ENCODE peak calls at places on chromosome 5, in five cellular contexts. E is transverse colon, R is testis, P is spleen, G is K562. M is an unnamed sample.

GRCh38 chr5:150078802-150079654 is 7.3 kb downstream of the CSF1R start:
- DNase-seq in E (no peak), R (peak), P (no peak), G (no peak), M (no peak)

GRCh38 chr5:142716963-142717362 is 31.1 kb upstream of the FGF1 start:
- DNase-seq in E (peak), R (peak), P (no peak), G (no peak), M (peak)

GRCh38 chr5:115324021-115324420 is 27.6 kb upstream of the CCDC112 start:
- DNase-seq in E (no peak), R (no peak), P (no peak), G (no peak), M (no peak)

GRCh38 chr5:123754903-123755302 is 242.9 kb downstream of the CSNK1G3 start:
- DNase-seq in E (no peak), R (no peak), P (no peak), G (no peak), M (no peak)

GRCh38 chr5:39106332-39106731 is 32.1 kb upstream of the RICTOR start:
- DNase-seq in E (no peak), R (no peak), P (no peak), G (peak), M (no peak)

GRCh38 chr5:137300411-137301240 is 198.5 kb downstream of the SPOCK1 start:
- DNase-seq in E (no peak), R (no peak), P (no peak), G (no peak), M (no peak)

GRCh38 chr5:62790348-62790747 is 211.7 kb downstream of the LRRC70 start:
- DNase-seq in E (no peak), R (no peak), P (no peak), G (no peak), M (no peak)

GRCh38 chr5:132251220-132251725 is 6.2 kb upstream of the PDLIM4 start:
- DNase-seq in E (peak), R (no peak), P (peak), G (no peak), M (no peak)

GRCh38 chr5:134084570-134084969 is 29.9 kb upstream of the TCF7 start:
- DNase-seq in E (no peak), R (no peak), P (no peak), G (no peak), M (no peak)

GRCh38 chr5:168822745-168823281 is 243.6 kb upstream of the PANK3 start:
- DNase-seq in E (no peak), R (no peak), P (no peak), G (no peak), M (peak)

GRCh38 chr5:172143875-172144274 is 44.1 kb downstream of the STK10 start:
- DNase-seq in E (no peak), R (no peak), P (no peak), G (peak), M (no peak)

GRCh38 chr5:113112435-113112834 is 135.8 kb downstream of the DCP2 start:
- DNase-seq in E (no peak), R (no peak), P (no peak), G (no peak), M (no peak)

GRCh38 chr5:154723740-154724505 is 31.3 kb upstream of the LARP1 start:
- DNase-seq in E (no peak), R (no peak), P (no peak), G (peak), M (no peak)

GRCh38 chr5:148827723-148828122 is 1.3 kb downstream of the ADRB2 start:
- DNase-seq in E (no peak), R (no peak), P (no peak), G (no peak), M (peak)
- H3K4me3 ChIP-seq in E (no peak), R (no peak), P (peak), G (no peak), M (peak)

DNA sequence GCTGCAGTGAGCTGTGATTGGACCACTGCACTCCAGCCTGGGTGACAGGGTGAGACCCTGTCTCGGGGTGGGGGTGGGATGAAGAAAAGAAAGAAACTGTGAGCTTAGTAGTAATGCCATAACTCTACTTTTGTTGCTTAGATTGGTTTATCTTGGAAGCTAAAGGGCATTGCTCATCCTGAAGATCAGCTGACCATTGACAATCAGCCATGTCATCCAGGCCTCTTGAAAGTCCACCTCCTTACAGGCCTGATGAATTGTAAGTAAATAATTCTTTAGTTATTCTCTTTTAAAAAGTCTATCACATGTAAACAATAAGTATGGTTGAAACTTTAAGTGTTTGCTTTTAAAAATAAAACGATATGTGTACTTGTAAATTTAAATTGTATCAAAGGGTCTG is 11.4 kb downstream of the OCLN start:
- DNase-seq in E (no peak), R (no peak), P (no peak), G (no peak), M (no peak)
- TF ChIP-seq POLR2A in E (no peak), R (no peak), P (no peak), G (no peak), M (no peak)

DNA sequence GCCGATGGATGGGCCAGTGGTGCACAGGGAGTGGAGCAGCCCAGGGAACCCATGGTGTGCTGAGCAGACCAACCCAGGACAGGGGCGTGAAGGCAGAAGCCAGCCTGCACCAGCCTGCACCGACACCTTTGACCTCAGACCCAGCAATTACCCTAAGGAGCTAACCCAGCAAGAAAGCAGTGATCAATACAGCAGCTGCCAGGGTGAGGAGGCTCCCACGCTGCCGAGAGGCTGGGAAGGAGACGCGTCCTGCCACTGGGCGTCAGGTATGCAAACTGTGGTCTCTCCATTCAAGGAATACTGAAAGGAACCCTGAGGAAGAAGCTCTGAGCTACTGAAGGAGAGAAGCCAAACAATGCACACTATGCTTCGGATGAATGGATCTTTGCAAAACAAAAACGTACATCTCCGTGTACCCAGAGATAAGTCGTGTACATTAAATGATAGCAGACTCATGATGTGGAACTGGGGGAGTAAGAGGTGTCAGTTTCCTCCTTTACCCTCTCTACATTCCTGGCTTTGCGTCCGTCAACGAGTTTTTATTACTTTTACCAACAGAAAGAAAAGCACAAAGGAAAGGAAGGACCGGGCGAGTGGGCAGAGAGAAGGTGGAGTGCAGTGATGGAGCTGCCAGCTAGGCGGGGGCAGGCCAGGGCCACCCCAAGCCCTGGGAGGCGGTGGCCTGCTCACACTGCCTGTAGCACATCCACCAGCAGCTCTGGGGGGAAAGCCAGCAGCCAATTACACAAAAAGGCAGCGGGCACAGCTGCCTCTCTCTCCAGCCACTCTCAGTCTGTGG is 29.4 kb downstream of the RASGEF1C start:
- DNase-seq in E (no peak), R (no peak), P (peak), G (peak), M (no peak)
- H3K27ac ChIP-seq in E (no peak), R (no peak), P (no peak), G (no peak), M (no peak)

DNA sequence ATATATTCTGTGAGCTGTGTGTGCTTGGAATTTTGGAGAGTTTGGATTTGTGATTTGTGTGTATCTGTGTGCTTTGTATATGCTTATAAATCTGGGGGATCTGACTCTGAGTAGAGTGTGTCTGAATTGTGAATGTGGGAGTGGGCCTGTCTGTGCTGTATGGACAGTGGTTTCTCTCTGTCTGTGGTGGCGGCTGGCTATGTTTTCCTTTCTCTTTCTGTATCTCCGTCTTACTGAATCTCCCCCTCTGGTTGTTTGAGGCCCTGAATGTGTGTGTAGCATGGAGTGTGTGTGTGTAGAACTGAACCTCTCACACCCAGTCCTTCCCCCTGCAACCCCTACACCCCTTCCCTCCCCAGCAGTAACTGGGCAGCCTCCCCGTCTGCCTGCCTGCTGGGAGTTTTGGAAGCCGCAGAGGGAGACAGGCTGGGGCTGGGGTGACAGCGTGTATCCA is 4.7 kb downstream of the CXXC5 start:
- DNase-seq in E (no peak), R (no peak), P (no peak), G (no peak), M (peak)
- H3K4me3 ChIP-seq in E (no peak), R (no peak), P (peak), G (no peak), M (peak)

GRCh38 chr5:135433626-135434426 is 13.3 kb downstream of the DCANP1 start:
- DNase-seq in E (no peak), R (no peak), P (peak), G (peak), M (no peak)
- TF ChIP-seq POLR2A in E (no peak), R (no peak), P (no peak), G (no peak), M (no peak)